ENCODE peak calls at places on chromosomes 4 and X, in six cellular contexts. A is pancreas; O is CD8-positive, alpha-beta memory T cell; N is body of pancreas; U is mesenchymal stem cell; V is mammary epithelial cell. G is an unnamed sample. For H3K4me1, the result is how much of the 10 kb centered on the place peaks cover.

GRCh38 chrX:106177106-106177981 is 9.2 kb downstream of the PWWP3B start:
- DNase-seq in V (no peak), O (no peak), N (peak), U (peak), A (peak), G (peak)

GRCh38 chr4:122224348-122224747 is 72.2 kb downstream of the BLTP1 start:
- DNase-seq in V (peak), U (peak), O (no peak), N (no peak), A (no peak), G (peak)

GRCh38 chr4:83917572-83917971 is 381.7 kb downstream of the GPAT3 start:
- DNase-seq in U (no peak), O (no peak), N (no peak), A (no peak), V (peak), G (no peak)

GRCh38 chrX:39582091-39582490 is 515.7 kb downstream of the BCOR start:
- DNase-seq in O (no peak), A (peak), U (no peak), V (peak), N (peak), G (no peak)

GRCh38 chrX:57447856-57448255 is 144.0 kb upstream of the ZXDB start:
- DNase-seq in A (no peak), U (no peak), N (no peak), O (no peak), V (no peak), G (no peak)

GRCh38 chr4:143700060-143700419 is 435 bp downstream of the FREM3 start:
- DNase-seq in U (no peak), N (peak), V (peak), A (no peak), O (no peak), G (no peak)

GRCh38 chr4:118351851-118352827 is 664 bp downstream of the PRSS12 start:
- DNase-seq in N (peak), V (peak), O (peak), U (peak), A (peak), G (no peak)

GRCh38 chr4:169385356-169385755 is 114.6 kb upstream of the SH3RF1 start:
- DNase-seq in A (no peak), N (no peak), U (peak), V (no peak), O (no peak), G (no peak)

GRCh38 chr4:86685401-86685800 is 91.3 kb downstream of the PTPN13 start:
- DNase-seq in N (no peak), A (no peak), V (peak), U (peak), O (no peak), G (no peak)

GRCh38 chr4:10783351-10783750 is 98.8 kb upstream of the CLNK start:
- DNase-seq in O (no peak), V (peak), N (no peak), A (no peak), U (peak), G (no peak)

GRCh38 chr4:98626350-98626749 is 32.1 kb downstream of the TSPAN5 start:
- DNase-seq in U (peak), A (no peak), V (peak), O (no peak), N (no peak), G (no peak)

GRCh38 chr4:5923306-5923830 is 30.5 kb upstream of the CRMP1 start:
- DNase-seq in A (no peak), O (no peak), V (no peak), N (no peak), U (no peak), G (no peak)

GRCh38 chrX:20265221-20265725 is 1.4 kb downstream of the RPS6KA3 start:
- DNase-seq in V (peak), U (peak), N (peak), O (peak), A (peak), G (peak)

GRCh38 chr4:120144634-120145033 is 78.0 kb upstream of the MAD2L1 start:
- DNase-seq in O (no peak), A (no peak), U (no peak), V (no peak), N (no peak), G (no peak)

GRCh38 chr4:115229873-115230272 is 116.5 kb upstream of the NDST4 start:
- DNase-seq in V (no peak), A (no peak), O (no peak), N (no peak), U (no peak), G (no peak)

GRCh38 chr4:8241211-8241779 is 28.3 kb upstream of the HTRA3 start:
- DNase-seq in O (no peak), U (no peak), N (no peak), V (no peak), A (no peak), G (no peak)

GRCh38 chr4:182825786-182826185 is 91.4 kb downstream of the DCTD start:
- DNase-seq in A (no peak), O (no peak), V (no peak), N (no peak), U (no peak), G (no peak)

GRCh38 chr4:53313510-53313909 is 52.4 kb downstream of the SCFD2 start:
- DNase-seq in A (no peak), N (no peak), V (peak), U (peak), O (no peak), G (no peak)

GRCh38 chr4:88335092-88335665 is 43.5 kb upstream of the HERC6 start:
- DNase-seq in U (peak), N (peak), O (no peak), V (no peak), A (no peak), G (no peak)

GRCh38 chr4:23582671-23583070 is 307.2 kb downstream of the PPARGC1A start:
- DNase-seq in U (no peak), N (no peak), O (no peak), V (no peak), A (no peak), G (no peak)

GRCh38 chr4:78659264-78659663 is 107.7 kb downstream of the ANXA3 start:
- DNase-seq in V (no peak), A (no peak), U (no peak), N (no peak), O (no peak), G (peak)

GRCh38 chrX:2383735-2384134 is 117.0 kb downstream of the DHRSX start:
- DNase-seq in A (no peak), U (no peak), N (no peak), O (no peak), V (peak), G (no peak)

GRCh38 chr4:89056953-89057398 is at the start of gene FAM13A:
- DNase-seq in O (no peak), V (peak), U (peak), A (peak), N (peak), G (peak)

GRCh38 chr4:85431156-85431555 is 43.8 kb upstream of the ARHGAP24 start:
- DNase-seq in V (no peak), U (no peak), N (no peak), O (no peak), A (no peak), G (no peak)

GRCh38 chr4:139887378-139887801 is 221.8 kb downstream of the MGST2 start:
- DNase-seq in V (peak), U (peak), N (no peak), A (no peak), O (no peak), G (no peak)

GRCh38 chrX:136768469-136769084 is 12.2 kb downstream of the ARHGEF6 start:
- DNase-seq in A (no peak), U (peak), O (peak), V (peak), N (peak), G (peak)

GRCh38 chr4:47222276-47222675 is 190.9 kb downstream of the GABRB1 start:
- DNase-seq in V (no peak), O (no peak), U (peak), N (no peak), A (no peak), G (no peak)

GRCh38 chr4:117135634-117136354 is 50.4 kb upstream of the TRAM1L1 start:
- DNase-seq in A (no peak), O (no peak), U (peak), V (peak), N (no peak), G (no peak)

GRCh38 chr4:77430847-77431246 is 174.8 kb upstream of the CXCL13 start:
- DNase-seq in U (no peak), O (no peak), A (no peak), V (no peak), N (no peak), G (no peak)

GRCh38 chr4:152953514-152953913 is 17.4 kb downstream of the FHDC1 start:
- DNase-seq in V (peak), N (no peak), U (no peak), O (no peak), A (no peak), G (no peak)

GRCh38 chr4:106548446-106549044 is 180.0 kb upstream of the GIMD1 start:
- DNase-seq in V (no peak), N (no peak), A (no peak), O (no peak), U (no peak), G (no peak)

GRCh38 chr4:110197421-110198398 is 705 bp downstream of the ELOVL6 start:
- DNase-seq in A (peak), U (peak), V (peak), N (peak), O (peak), G (peak)

GRCh38 chr4:186829740-186830449 is 106.2 kb upstream of the FAT1 start:
- DNase-seq in O (no peak), N (no peak), A (no peak), V (no peak), U (peak), G (no peak)

GRCh38 chrX:129748265-129748664 is 9.5 kb downstream of the XPNPEP2 start:
- DNase-seq in V (no peak), N (no peak), A (no peak), O (no peak), U (no peak), G (no peak)

GRCh38 chr4:103171006-103171405 is 27.1 kb downstream of the CENPE start:
- DNase-seq in V (no peak), U (peak), O (no peak), N (no peak), A (no peak), G (no peak)

DNA sequence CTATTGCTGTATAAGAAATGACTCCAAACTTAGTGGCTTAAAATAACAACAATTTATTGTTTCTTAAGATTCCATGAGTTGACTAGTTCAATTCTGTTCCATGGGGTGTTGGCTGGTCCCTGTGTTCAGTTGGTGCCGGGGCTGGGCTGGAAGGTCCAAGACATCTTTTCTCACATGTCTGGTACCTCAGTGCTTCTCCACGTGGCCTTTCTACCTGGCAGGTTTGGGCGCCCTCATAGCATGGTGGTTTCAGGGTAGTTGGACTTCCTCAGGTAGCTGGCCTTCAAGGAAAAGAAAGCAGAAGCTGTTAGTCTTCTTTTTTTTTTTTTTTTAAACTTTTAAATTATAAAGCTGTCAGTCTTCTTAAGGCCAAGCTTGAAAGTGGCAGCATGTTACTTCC is 104.6 kb upstream of the LIMCH1 start:
- DNase-seq in A (no peak), O (no peak), U (no peak), V (no peak), N (no peak), G (no peak)
- H3K4me1 ChIP-seq in A (under half), O (under half), U (under half), V (under half), N (under half), G (under half)

DNA sequence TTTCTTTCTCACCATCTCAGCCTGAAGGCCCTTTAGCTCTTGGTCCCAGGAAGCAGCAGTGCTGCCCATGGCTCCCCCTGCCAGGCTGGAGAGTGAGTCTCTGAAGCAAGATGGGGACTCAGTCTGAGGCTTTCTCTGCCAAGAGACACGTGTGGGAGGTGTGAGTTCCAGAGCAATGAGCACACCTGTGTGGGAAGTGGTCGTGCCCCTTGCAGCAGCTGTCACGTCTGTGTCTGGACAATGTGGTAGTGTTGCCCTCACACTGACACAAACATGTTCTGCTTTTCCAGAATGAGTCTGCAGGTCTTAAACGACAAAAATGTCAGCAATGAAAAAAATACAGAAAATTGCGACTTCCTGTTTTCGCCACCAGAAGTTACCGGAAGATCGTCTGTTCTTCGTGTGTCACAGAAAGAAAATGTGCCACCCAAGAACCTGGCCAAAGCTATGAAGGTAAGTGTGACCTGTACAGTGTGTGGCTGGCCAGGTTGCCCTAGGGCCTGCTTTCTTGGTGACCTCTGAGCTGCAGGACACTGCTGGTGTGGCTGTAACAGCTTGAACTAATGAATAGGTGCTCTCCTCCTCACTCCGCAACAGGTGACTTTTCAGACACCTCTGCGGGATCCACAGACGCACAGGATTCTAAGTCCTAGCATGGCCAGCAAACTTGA is 1.9 kb downstream of the TACC3 start:
- DNase-seq in U (no peak), V (no peak), A (no peak), N (no peak), O (peak), G (no peak)
- H3K4me1 ChIP-seq in U (half or more), V (under half), A (under half), N (half or more), O (half or more), G (under half)

DNA sequence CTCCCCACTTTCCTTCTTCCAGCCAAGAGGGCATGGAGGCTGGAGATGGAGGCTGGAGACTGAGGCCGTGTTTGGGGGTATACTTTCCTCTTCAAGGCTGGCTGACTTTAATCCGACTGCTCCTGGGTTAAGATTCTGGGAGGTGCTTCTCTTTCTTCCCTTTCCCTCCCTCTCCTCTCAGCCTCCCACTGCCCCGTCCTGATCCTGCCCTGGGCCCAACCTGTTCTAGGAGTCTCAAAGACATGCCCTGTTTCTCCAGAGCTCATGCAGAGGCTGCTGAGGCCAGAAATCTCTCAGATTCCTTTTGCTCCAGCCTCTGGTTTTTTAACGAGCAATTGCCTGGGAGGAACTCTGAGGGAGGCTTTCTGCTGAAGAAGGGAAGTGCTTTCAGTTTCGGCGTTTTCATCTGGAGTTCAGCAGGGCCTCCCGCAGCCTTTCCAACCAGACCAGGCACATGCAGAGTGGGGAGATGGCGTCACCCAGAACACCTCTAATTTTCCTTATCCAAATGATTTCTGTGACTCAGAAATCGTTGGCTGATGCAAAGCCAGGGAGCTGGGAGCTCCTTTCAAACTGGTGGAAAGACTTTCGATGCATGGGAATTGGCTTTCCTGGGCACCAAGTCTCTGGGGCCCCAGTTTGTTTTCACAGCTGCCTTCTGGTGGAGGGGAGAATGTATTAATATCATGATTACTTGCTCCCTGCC is 34.5 kb upstream of the FAM9C start:
- DNase-seq in A (peak), N (peak), O (no peak), V (no peak), U (peak), G (peak)
- H3K4me1 ChIP-seq in A (under half), N (under half), O (half or more), V (under half), U (under half), G (under half)

GRCh38 chr4:101707596-101707995 is 82.9 kb upstream of the BANK1 start:
- DNase-seq in A (no peak), N (no peak), O (no peak), V (no peak), U (peak), G (no peak)

GRCh38 chr4:101706535-101707057 is 83.9 kb upstream of the BANK1 start:
- DNase-seq in N (no peak), A (no peak), V (no peak), U (no peak), O (no peak), G (no peak)

GRCh38 chr4:101708640-101709039 is 81.9 kb upstream of the BANK1 start:
- DNase-seq in O (no peak), N (no peak), V (no peak), U (no peak), A (no peak), G (no peak)

GRCh38 chr4:101711590-101712255 is 78.8 kb upstream of the BANK1 start:
- DNase-seq in N (no peak), U (no peak), O (no peak), A (no peak), V (no peak), G (no peak)
- H3K4me1 ChIP-seq in N (under half), U (under half), O (under half), A (under half), V (under half), G (under half)

GRCh38 chr4:7044415-7044930 is 1.3 kb downstream of the TADA2B start:
- DNase-seq in U (peak), A (no peak), N (peak), V (no peak), O (peak), G (no peak)
- H3K4me1 ChIP-seq in U (under half), A (under half), N (half or more), V (under half), O (under half), G (half or more)